ENCODE peak calls at places on chromosomes 3 and 15, in ten cellular contexts. One of them, this sample, is unnamed.

GRCh38 chr15:65885668-65886218 is 16.5 kb downstream of the RAB11A start:
- DNase-seq in HepG2: no peak
- DNase-seq in sigmoid colon: no peak
- DNase-seq in IMR-90: no peak
- DNase-seq in heart left ventricle: no peak
- DNase-seq in H1: no peak
- DNase-seq in testis: no peak
- DNase-seq in ovary: no peak
- DNase-seq in gastrocnemius medialis: no peak
- DNase-seq in A549: no peak
- DNase-seq in this sample: no peak

GRCh38 chr15:76274226-76274625 is 37.0 kb downstream of the ETFA start:
- DNase-seq in HepG2: no peak
- DNase-seq in sigmoid colon: no peak
- DNase-seq in IMR-90: peak; percentile 37
- DNase-seq in heart left ventricle: no peak
- DNase-seq in H1: no peak
- DNase-seq in testis: no peak
- DNase-seq in ovary: no peak
- DNase-seq in gastrocnemius medialis: no peak
- DNase-seq in A549: no peak
- DNase-seq in this sample: no peak

GRCh38 chr15:55248895-55249294 is 40.7 kb downstream of the RAB27A start:
- DNase-seq in HepG2: no peak
- DNase-seq in sigmoid colon: no peak
- DNase-seq in IMR-90: no peak
- DNase-seq in heart left ventricle: no peak
- DNase-seq in H1: no peak
- DNase-seq in testis: no peak
- DNase-seq in ovary: no peak
- DNase-seq in gastrocnemius medialis: no peak
- DNase-seq in A549: no peak
- DNase-seq in this sample: no peak

GRCh38 chr15:76979331-76979925 is 15.5 kb upstream of the PSTPIP1 start:
- DNase-seq in HepG2: no peak
- DNase-seq in sigmoid colon: no peak
- DNase-seq in IMR-90: peak; percentile 61
- DNase-seq in heart left ventricle: no peak
- DNase-seq in H1: no peak
- DNase-seq in testis: no peak
- DNase-seq in ovary: no peak
- DNase-seq in gastrocnemius medialis: no peak
- DNase-seq in A549: no peak
- DNase-seq in this sample: no peak

GRCh38 chr3:4835616-4836043 is 143.6 kb upstream of the BHLHE40 start:
- DNase-seq in HepG2: no peak
- DNase-seq in sigmoid colon: no peak
- DNase-seq in IMR-90: no peak
- DNase-seq in heart left ventricle: no peak
- DNase-seq in H1: no peak
- DNase-seq in testis: no peak
- DNase-seq in ovary: no peak
- DNase-seq in gastrocnemius medialis: no peak
- DNase-seq in A549: no peak
- DNase-seq in this sample: no peak

GRCh38 chr15:81449836-81450474 is 75.9 kb upstream of the TMC3 start:
- DNase-seq in HepG2: peak; percentile 9
- DNase-seq in sigmoid colon: no peak
- DNase-seq in IMR-90: no peak
- DNase-seq in heart left ventricle: no peak
- DNase-seq in H1: no peak
- DNase-seq in testis: no peak
- DNase-seq in ovary: no peak
- DNase-seq in gastrocnemius medialis: no peak
- DNase-seq in A549: no peak
- DNase-seq in this sample: no peak

GRCh38 chr3:94587291-94587690 is 524.4 kb downstream of the NSUN3 start:
- DNase-seq in HepG2: no peak
- DNase-seq in sigmoid colon: no peak
- DNase-seq in IMR-90: no peak
- DNase-seq in heart left ventricle: no peak
- DNase-seq in H1: no peak
- DNase-seq in testis: no peak
- DNase-seq in ovary: no peak
- DNase-seq in gastrocnemius medialis: no peak
- DNase-seq in A549: no peak
- DNase-seq in this sample: no peak

GRCh38 chr15:28969511-28970085 is 83.8 kb downstream of the APBA2 start:
- DNase-seq in HepG2: no peak
- DNase-seq in sigmoid colon: no peak
- DNase-seq in IMR-90: no peak
- DNase-seq in heart left ventricle: no peak
- DNase-seq in H1: peak; percentile 41
- DNase-seq in testis: no peak
- DNase-seq in ovary: no peak
- DNase-seq in gastrocnemius medialis: no peak
- DNase-seq in A549: no peak
- DNase-seq in this sample: no peak

GRCh38 chr3:71301001-71301400 is 282.5 kb downstream of the FOXP1 start:
- DNase-seq in HepG2: no peak
- DNase-seq in sigmoid colon: no peak
- DNase-seq in IMR-90: no peak
- DNase-seq in heart left ventricle: no peak
- DNase-seq in H1: no peak
- DNase-seq in testis: no peak
- DNase-seq in ovary: no peak
- DNase-seq in gastrocnemius medialis: no peak
- DNase-seq in A549: no peak
- DNase-seq in this sample: no peak

GRCh38 chr3:24272408-24272807 is 222.2 kb downstream of the THRB start:
- DNase-seq in HepG2: no peak
- DNase-seq in sigmoid colon: no peak
- DNase-seq in IMR-90: no peak
- DNase-seq in heart left ventricle: no peak
- DNase-seq in H1: no peak
- DNase-seq in testis: no peak
- DNase-seq in ovary: no peak
- DNase-seq in gastrocnemius medialis: no peak
- DNase-seq in A549: no peak
- DNase-seq in this sample: no peak

GRCh38 chr15:72688697-72689096 is 2.7 kb downstream of the BBS4 start:
- DNase-seq in HepG2: no peak
- DNase-seq in sigmoid colon: no peak
- DNase-seq in IMR-90: no peak
- DNase-seq in heart left ventricle: no peak
- DNase-seq in H1: no peak
- DNase-seq in testis: no peak
- DNase-seq in ovary: no peak
- DNase-seq in gastrocnemius medialis: no peak
- DNase-seq in A549: no peak
- DNase-seq in this sample: no peak
- TF ChIP-seq POLR2A in HepG2: no peak
- TF ChIP-seq POLR2A in sigmoid colon: no peak
- TF ChIP-seq POLR2A in IMR-90: no peak
- TF ChIP-seq POLR2A in heart left ventricle: no peak
- TF ChIP-seq POLR2A in H1: no peak
- TF ChIP-seq POLR2A in testis: no peak
- TF ChIP-seq POLR2A in ovary: no peak
- TF ChIP-seq POLR2A in gastrocnemius medialis: no peak
- TF ChIP-seq POLR2A in A549: no peak
- TF ChIP-seq POLR2A in this sample: no peak

GRCh38 chr15:63504979-63505841 is 817 bp downstream of the USP3 start:
- DNase-seq in HepG2: peak; percentile 64
- DNase-seq in sigmoid colon: peak; percentile 82
- DNase-seq in IMR-90: peak; percentile 51
- DNase-seq in heart left ventricle: peak; percentile 61
- DNase-seq in H1: peak; percentile 74
- DNase-seq in testis: peak; percentile 85
- DNase-seq in ovary: peak; percentile 66
- DNase-seq in gastrocnemius medialis: peak; percentile 64
- DNase-seq in A549: no peak
- DNase-seq in this sample: peak; percentile 84
- TF ChIP-seq POLR2A in HepG2: no peak
- TF ChIP-seq POLR2A in sigmoid colon: no peak
- TF ChIP-seq POLR2A in IMR-90: no peak
- TF ChIP-seq POLR2A in heart left ventricle: peak; percentile 15
- TF ChIP-seq POLR2A in H1: no peak
- TF ChIP-seq POLR2A in testis: no peak
- TF ChIP-seq POLR2A in ovary: no peak
- TF ChIP-seq POLR2A in gastrocnemius medialis: peak; percentile 54
- TF ChIP-seq POLR2A in A549: peak; percentile 34
- TF ChIP-seq POLR2A in this sample: peak; percentile 55

GRCh38 chr15:89218531-89218930 is 2.8 kb downstream of the RLBP1 start:
- DNase-seq in HepG2: no peak
- DNase-seq in sigmoid colon: no peak
- DNase-seq in IMR-90: no peak
- DNase-seq in heart left ventricle: no peak
- DNase-seq in H1: no peak
- DNase-seq in testis: no peak
- DNase-seq in ovary: no peak
- DNase-seq in gastrocnemius medialis: no peak
- DNase-seq in A549: no peak
- DNase-seq in this sample: no peak

GRCh38 chr15:89217031-89217430 is 4.3 kb downstream of the RLBP1 start:
- DNase-seq in HepG2: no peak
- DNase-seq in sigmoid colon: no peak
- DNase-seq in IMR-90: no peak
- DNase-seq in heart left ventricle: no peak
- DNase-seq in H1: no peak
- DNase-seq in testis: no peak
- DNase-seq in ovary: no peak
- DNase-seq in gastrocnemius medialis: no peak
- DNase-seq in A549: no peak
- DNase-seq in this sample: no peak

GRCh38 chr15:89215627-89216026 is 5.8 kb downstream of the RLBP1 start:
- DNase-seq in HepG2: no peak
- DNase-seq in sigmoid colon: no peak
- DNase-seq in IMR-90: no peak
- DNase-seq in heart left ventricle: no peak
- DNase-seq in H1: no peak
- DNase-seq in testis: no peak
- DNase-seq in ovary: no peak
- DNase-seq in gastrocnemius medialis: no peak
- DNase-seq in A549: no peak
- DNase-seq in this sample: no peak

GRCh38 chr15:89221543-89221942 is at the start of gene RLBP1:
- DNase-seq in HepG2: no peak
- DNase-seq in sigmoid colon: no peak
- DNase-seq in IMR-90: no peak
- DNase-seq in heart left ventricle: no peak
- DNase-seq in H1: no peak
- DNase-seq in testis: no peak
- DNase-seq in ovary: no peak
- DNase-seq in gastrocnemius medialis: no peak
- DNase-seq in A549: no peak
- DNase-seq in this sample: no peak

DNA sequence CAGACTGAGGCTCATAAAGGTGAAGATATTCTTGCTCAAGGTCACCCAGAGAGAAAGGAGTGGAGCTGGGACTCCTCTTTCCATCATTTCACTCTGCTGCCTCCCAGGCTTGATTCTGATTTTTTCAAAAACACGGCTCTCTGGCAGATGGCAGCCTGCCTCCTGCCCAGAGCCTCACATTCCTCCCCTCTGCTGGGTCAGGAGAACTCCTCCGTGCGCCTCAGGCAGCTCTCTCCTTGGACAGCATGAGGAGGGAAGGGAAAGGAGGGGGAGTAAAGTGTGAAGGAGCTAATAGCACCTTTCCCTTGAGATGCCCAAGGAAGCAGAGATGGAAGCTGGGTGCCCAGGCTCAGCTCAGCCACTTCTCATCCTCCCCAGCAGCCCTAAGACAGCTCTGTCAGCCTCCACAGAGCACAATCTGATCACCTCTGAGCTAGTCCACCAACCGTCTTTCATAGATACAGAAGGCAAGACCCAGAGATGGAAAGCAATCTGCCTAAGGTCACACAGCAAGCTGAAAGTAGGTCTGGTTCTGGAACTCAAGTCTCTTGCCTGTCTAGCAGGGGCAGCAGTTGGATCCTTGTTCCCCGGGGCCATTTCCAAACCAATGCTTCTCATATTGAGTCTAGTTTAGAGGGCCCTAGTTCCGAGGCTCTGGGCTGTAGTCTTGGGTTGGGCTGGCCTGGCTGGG is 3.5 kb downstream of the RLBP1 start:
- DNase-seq in HepG2: no peak
- DNase-seq in sigmoid colon: no peak
- DNase-seq in IMR-90: no peak
- DNase-seq in heart left ventricle: no peak
- DNase-seq in H1: no peak
- DNase-seq in testis: no peak
- DNase-seq in ovary: no peak
- DNase-seq in gastrocnemius medialis: no peak
- DNase-seq in A549: no peak
- DNase-seq in this sample: no peak
- TF ChIP-seq POLR2A in HepG2: no peak
- TF ChIP-seq POLR2A in sigmoid colon: no peak
- TF ChIP-seq POLR2A in IMR-90: no peak
- TF ChIP-seq POLR2A in heart left ventricle: no peak
- TF ChIP-seq POLR2A in H1: no peak
- TF ChIP-seq POLR2A in testis: no peak
- TF ChIP-seq POLR2A in ovary: no peak
- TF ChIP-seq POLR2A in gastrocnemius medialis: no peak
- TF ChIP-seq POLR2A in A549: no peak
- TF ChIP-seq POLR2A in this sample: no peak

GRCh38 chr3:11720220-11721113 is 76.8 kb upstream of the VGLL4 start:
- DNase-seq in HepG2: peak; percentile 46
- DNase-seq in sigmoid colon: peak; percentile 88
- DNase-seq in IMR-90: peak; percentile 53
- DNase-seq in heart left ventricle: peak; percentile 72
- DNase-seq in H1: peak; percentile 69
- DNase-seq in testis: peak; percentile 64
- DNase-seq in ovary: peak; percentile 73
- DNase-seq in gastrocnemius medialis: peak; percentile 19
- DNase-seq in A549: peak; percentile 71
- DNase-seq in this sample: peak; percentile 37
- TF ChIP-seq POLR2A in HepG2: no peak
- TF ChIP-seq POLR2A in sigmoid colon: peak; percentile 27
- TF ChIP-seq POLR2A in IMR-90: no peak
- TF ChIP-seq POLR2A in heart left ventricle: no peak
- TF ChIP-seq POLR2A in H1: no peak
- TF ChIP-seq POLR2A in testis: no peak
- TF ChIP-seq POLR2A in ovary: peak; percentile 36
- TF ChIP-seq POLR2A in gastrocnemius medialis: no peak
- TF ChIP-seq POLR2A in A549: peak; percentile 29
- TF ChIP-seq POLR2A in this sample: no peak